ENCODE peak calls at places on chromosomes 1 and 21, in seven cellular contexts. W is IMR-90, H is sigmoid colon, A is body of pancreas, I is endothelial cell of umbilical vein, J is HCT116, E is esophagus squamous epithelium. X is an unnamed sample. For H3K4me1, the result is how much of the 10 kb centered on the place peaks cover.

GRCh38 chr1:111442457-111442856 is 6.6 kb downstream of the WDR77 start:
- DNase-seq in W (no peak), H (no peak), A (no peak), I (no peak), J (no peak), E (no peak), X (no peak)

GRCh38 chr21:15415541-15416261 is 314.1 kb upstream of the USP25 start:
- DNase-seq in W (no peak), H (no peak), A (no peak), I (no peak), J (no peak), E (no peak), X (no peak)

GRCh38 chr1:62530516-62531154 is 66.7 kb upstream of the ANGPTL3 start:
- DNase-seq in W (peak), H (no peak), A (peak), I (peak), J (no peak), E (no peak), X (peak)

GRCh38 chr1:229539868-229540506 is 18.5 kb downstream of the ABCB10 start:
- DNase-seq in W (no peak), H (no peak), A (no peak), I (no peak), J (no peak), E (no peak), X (no peak)

GRCh38 chr1:230905733-230906132 is 37.4 kb upstream of the C1orf198 start:
- DNase-seq in W (peak), H (no peak), A (no peak), I (peak), J (no peak), E (no peak), X (no peak)

GRCh38 chr1:96513136-96513535 is 208.4 kb upstream of the PTBP2 start:
- DNase-seq in W (no peak), H (no peak), A (no peak), I (no peak), J (no peak), E (no peak), X (no peak)

GRCh38 chr1:237032029-237032428 is 10.0 kb upstream of the RYR2 start:
- DNase-seq in W (no peak), H (no peak), A (no peak), I (no peak), J (no peak), E (no peak), X (no peak)

GRCh38 chr21:46000731-46001641 is 19.4 kb downstream of the COL6A1 start:
- DNase-seq in W (no peak), H (peak), A (peak), I (no peak), J (no peak), E (no peak), X (peak)

GRCh38 chr1:198937231-198938031 is 298.6 kb downstream of the PTPRC start:
- DNase-seq in W (peak), H (no peak), A (peak), I (peak), J (peak), E (no peak), X (peak)

GRCh38 chr1:44603718-44604117 is 70.6 kb downstream of the TMEM53 start:
- DNase-seq in W (no peak), H (no peak), A (peak), I (no peak), J (no peak), E (no peak), X (no peak)

GRCh38 chr1:214581785-214582184 is 21.2 kb upstream of the CENPF start:
- DNase-seq in W (peak), H (no peak), A (peak), I (peak), J (peak), E (no peak), X (no peak)

GRCh38 chr1:1202831-1203560 is 3.4 kb downstream of the TNFRSF18 start:
- DNase-seq in W (no peak), H (no peak), A (no peak), I (no peak), J (no peak), E (no peak), X (peak)

GRCh38 chr1:43558346-43558841 is 27.7 kb downstream of the PTPRF start:
- DNase-seq in W (peak), H (peak), A (peak), I (no peak), J (no peak), E (no peak), X (no peak)

GRCh38 chr1:233328661-233329498 is 1.4 kb downstream of the MAP3K21 start:
- DNase-seq in W (no peak), H (no peak), A (peak), I (no peak), J (no peak), E (no peak), X (no peak)

GRCh38 chr1:119061700-119062099 is 73.6 kb upstream of the TBX15 start:
- DNase-seq in W (no peak), H (no peak), A (no peak), I (no peak), J (no peak), E (no peak), X (no peak)

GRCh38 chr1:18808561-18808960 is 50.9 kb downstream of the TAS1R2 start:
- DNase-seq in W (no peak), H (no peak), A (no peak), I (no peak), J (no peak), E (no peak), X (no peak)

GRCh38 chr1:214720561-214720960 is 117.6 kb downstream of the CENPF start:
- DNase-seq in W (peak), H (no peak), A (no peak), I (no peak), J (no peak), E (no peak), X (no peak)

GRCh38 chr1:51569284-51570062 is 47.4 kb upstream of the OSBPL9 start:
- DNase-seq in W (peak), H (no peak), A (peak), I (peak), J (peak), E (no peak), X (no peak)

GRCh38 chr1:85449356-85449755 is 15.6 kb downstream of the DDAH1 start:
- DNase-seq in W (no peak), H (no peak), A (peak), I (no peak), J (no peak), E (no peak), X (no peak)

GRCh38 chr1:85708826-85709222 is 591 bp upstream of the ZNHIT6 start:
- DNase-seq in W (no peak), H (no peak), A (no peak), I (no peak), J (no peak), E (no peak), X (no peak)

GRCh38 chr1:115906627-115907026 is 65.7 kb upstream of the NHLH2 start:
- DNase-seq in W (no peak), H (no peak), A (no peak), I (no peak), J (no peak), E (no peak), X (no peak)

GRCh38 chr1:3610165-3610822 is 1.0 kb downstream of the MEGF6 start:
- DNase-seq in W (no peak), H (no peak), A (no peak), I (peak), J (no peak), E (no peak), X (no peak)

GRCh38 chr1:85240174-85240601 is 19.3 kb downstream of the C1orf52 start:
- DNase-seq in W (peak), H (no peak), A (peak), I (no peak), J (no peak), E (no peak), X (no peak)

GRCh38 chr1:229972600-229973296 is 94.3 kb upstream of the GALNT2 start:
- DNase-seq in W (no peak), H (no peak), A (no peak), I (peak), J (no peak), E (no peak), X (no peak)

GRCh38 chr1:59543211-59543668 is 246.3 kb downstream of the FGGY start:
- DNase-seq in W (no peak), H (no peak), A (peak), I (no peak), J (no peak), E (no peak), X (no peak)

GRCh38 chr1:200409203-200409760 is 554 bp downstream of the ZNF281 start:
- DNase-seq in W (peak), H (peak), A (peak), I (peak), J (no peak), E (no peak), X (peak)

GRCh38 chr1:178768423-178768822 is 43.4 kb downstream of the RALGPS2 start:
- DNase-seq in W (no peak), H (no peak), A (no peak), I (no peak), J (peak), E (no peak), X (no peak)

GRCh38 chr1:228900099-228900965 is 165.1 kb downstream of the RHOU start:
- DNase-seq in W (peak), H (peak), A (no peak), I (no peak), J (no peak), E (no peak), X (peak)

GRCh38 chr1:177780096-177780700 is 189.7 kb downstream of the SEC16B start:
- DNase-seq in W (peak), H (no peak), A (peak), I (peak), J (peak), E (no peak), X (no peak)

GRCh38 chr1:25673962-25674928 is 57.7 kb downstream of the MAN1C1 start:
- DNase-seq in W (no peak), H (no peak), A (no peak), I (no peak), J (no peak), E (no peak), X (no peak)

GRCh38 chr1:42453386-42453785 is 2.4 kb downstream of the ZMYND12 start:
- DNase-seq in W (no peak), H (no peak), A (no peak), I (no peak), J (no peak), E (no peak), X (no peak)

GRCh38 chr1:184664042-184664659 is 90.5 kb downstream of the EDEM3 start:
- DNase-seq in W (peak), H (peak), A (peak), I (peak), J (peak), E (no peak), X (peak)

GRCh38 chr1:100076744-100077143 is 56.0 kb downstream of the SASS6 start:
- DNase-seq in W (no peak), H (no peak), A (no peak), I (peak), J (no peak), E (no peak), X (no peak)

GRCh38 chr21:41845310-41846032 is 33.7 kb downstream of the PRDM15 start:
- DNase-seq in W (peak), H (peak), A (no peak), I (no peak), J (no peak), E (no peak), X (no peak)

GRCh38 chr1:95497566-95497965 is 263.6 kb downstream of the RWDD3 start:
- DNase-seq in W (no peak), H (no peak), A (no peak), I (no peak), J (no peak), E (no peak), X (no peak)

GRCh38 chr21:34517039-34517438 is 5.0 kb upstream of the KCNE1 start:
- DNase-seq in W (no peak), H (no peak), A (no peak), I (no peak), J (no peak), E (no peak), X (no peak)

GRCh38 chr1:171743014-171743870 is 1.4 kb upstream of the VAMP4 start:
- DNase-seq in W (peak), H (no peak), A (no peak), I (peak), J (no peak), E (no peak), X (no peak)

GRCh38 chr1:227885135-227885647 is 62.5 kb downstream of the WNT9A start:
- DNase-seq in W (no peak), H (peak), A (peak), I (no peak), J (no peak), E (no peak), X (peak)

GRCh38 chr21:26389971-26390641 is 183.0 kb downstream of the CYYR1 start:
- DNase-seq in W (peak), H (no peak), A (no peak), I (peak), J (peak), E (no peak), X (no peak)

GRCh38 chr1:196902344-196902743 is 14.5 kb downstream of the CFHR4 start:
- DNase-seq in W (no peak), H (no peak), A (no peak), I (no peak), J (no peak), E (no peak), X (no peak)
- H3K4me3 ChIP-seq in W (no peak), H (no peak), A (no peak), I (no peak), J (no peak), E (no peak), X (no peak)

GRCh38 chr1:211260161-211261107 is 1.3 kb downstream of the RCOR3 start:
- DNase-seq in W (peak), H (peak), A (peak), I (peak), J (no peak), E (peak), X (peak)
- TF ChIP-seq POLR2A in W (peak), H (no peak), A (peak), I (peak), J (peak), E (no peak), X (peak)

GRCh38 chr1:9194024-9194423 is 40.5 kb upstream of the H6PD start:
- DNase-seq in W (no peak), H (no peak), A (no peak), I (no peak), J (no peak), E (no peak), X (no peak)
- H3K4me1 ChIP-seq in W (under half), H (under half), A (under half), I (under half), J (under half), E (under half), X (under half)

GRCh38 chr1:53735681-53736080 is 3.3 kb downstream of the GLIS1 start:
- DNase-seq in W (no peak), H (no peak), A (no peak), I (no peak), J (no peak), E (no peak), X (no peak)

GRCh38 chr1:53739109-53739681 is at the start of gene GLIS1:
- DNase-seq in W (peak), H (peak), A (peak), I (peak), J (peak), E (no peak), X (peak)

GRCh38 chr1:53736290-53736689 is 2.7 kb downstream of the GLIS1 start:
- DNase-seq in W (peak), H (no peak), A (no peak), I (no peak), J (no peak), E (no peak), X (no peak)

GRCh38 chr1:53738205-53739108 is 507 bp downstream of the GLIS1 start:
- DNase-seq in W (no peak), H (no peak), A (no peak), I (peak), J (no peak), E (no peak), X (no peak)

GRCh38 chr1:53737648-53738204 is 1.2 kb downstream of the GLIS1 start:
- DNase-seq in W (no peak), H (no peak), A (no peak), I (peak), J (no peak), E (no peak), X (no peak)
- H3K4me3 ChIP-seq in W (peak), H (peak), A (no peak), I (no peak), J (no peak), E (peak), X (peak)

DNA sequence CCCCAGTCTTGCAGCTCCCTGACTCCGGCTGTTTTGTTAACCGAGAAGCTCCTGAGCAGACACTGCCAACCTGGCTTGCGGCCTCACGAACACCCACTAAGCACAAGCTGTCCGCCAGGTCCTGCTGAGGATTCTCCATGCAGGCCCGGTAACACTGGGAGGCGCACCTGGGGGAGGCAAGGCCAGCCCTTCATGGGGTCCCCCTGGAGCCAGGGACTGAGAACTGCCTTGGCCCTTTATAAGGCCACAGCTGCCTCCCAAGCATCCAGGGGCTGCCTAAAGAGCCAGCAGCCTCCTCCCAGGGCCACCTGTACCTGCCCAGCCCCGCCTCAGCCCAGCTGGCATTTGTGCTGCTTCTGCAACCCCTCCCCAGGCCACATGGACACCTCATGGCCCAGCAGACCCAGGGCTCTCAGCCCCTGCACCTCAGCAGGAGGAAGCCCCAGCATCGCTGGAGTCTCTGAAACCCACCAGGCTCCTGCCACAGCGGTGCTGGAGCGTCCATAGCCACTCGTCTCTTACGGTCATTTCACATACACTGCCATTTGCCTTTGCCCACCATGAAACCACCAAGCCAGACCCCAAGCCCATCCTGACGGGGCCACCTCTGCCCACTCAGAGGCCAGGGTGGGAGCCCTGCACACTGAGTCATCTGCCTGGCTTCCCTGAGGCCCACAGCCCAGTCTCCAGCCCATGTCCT is 82.5 kb downstream of the NPHP4 start:
- DNase-seq in W (no peak), H (no peak), A (no peak), I (no peak), J (no peak), E (no peak), X (peak)
- TF ChIP-seq POLR2A in W (no peak), H (no peak), A (no peak), I (no peak), J (no peak), E (no peak), X (no peak)

DNA sequence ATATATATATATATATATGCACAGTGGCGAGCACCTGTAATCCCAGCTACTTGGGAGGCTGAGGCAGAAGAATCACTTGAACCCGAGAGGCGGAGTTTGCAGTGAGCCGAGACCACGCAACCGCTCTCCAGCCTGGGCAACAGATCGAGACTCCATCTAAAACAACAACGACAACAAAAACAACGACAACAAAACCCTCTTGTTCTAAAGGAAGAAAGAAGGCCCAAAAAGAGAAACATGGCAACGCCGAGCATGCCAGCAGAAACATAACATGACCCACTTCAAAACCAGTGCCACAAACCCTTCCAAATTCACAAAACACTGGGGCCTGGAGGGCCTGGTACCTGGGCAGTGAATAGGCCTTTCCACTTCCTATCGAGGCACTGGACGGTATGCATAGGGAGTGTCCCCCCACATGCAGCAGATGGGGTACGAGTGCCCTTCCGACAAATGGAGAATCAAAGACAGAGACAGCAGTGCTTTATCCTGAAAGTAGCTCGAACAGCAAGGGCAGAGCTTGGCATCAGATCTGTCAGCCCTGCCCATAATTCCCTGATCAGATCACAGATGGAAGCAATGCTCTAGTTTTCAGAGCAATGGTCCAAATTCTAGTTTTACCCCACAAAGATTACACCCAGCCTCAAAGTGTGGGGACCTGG is 52.0 kb downstream of the TOMM20 start:
- DNase-seq in W (no peak), H (no peak), A (no peak), I (no peak), J (no peak), E (no peak), X (no peak)
- H3K4me1 ChIP-seq in W (under half), H (under half), A (half or more), I (under half), J (under half), E (half or more), X (under half)